ENCODE peak calls at places on chromosomes 6 and 20, in ten cellular contexts. K is transverse colon, P is stomach, B is upper lobe of left lung, U is HepG2, G is H1, V is GM12878, C is suprapubic skin, A is SK-N-SH, Y is esophagus muscularis mucosa. X is an unnamed sample.

GRCh38 chr20:12086359-12086758 is 168.7 kb downstream of the BTBD3 start:
- DNase-seq in A (no peak), B (no peak), U (no peak), G (no peak), P (no peak), C (no peak), V (no peak), Y (no peak), K (no peak), X (no peak)

GRCh38 chr20:25032065-25032477 is 25.9 kb downstream of the ACSS1 start:
- DNase-seq in G (no peak), C (no peak), V (no peak), P (no peak), Y (no peak), B (no peak), A (no peak), K (no peak), U (no peak), X (no peak)

GRCh38 chr6:31627690-31628287 is 7.3 kb downstream of the PRRC2A start:
- DNase-seq in B (no peak), P (no peak), G (no peak), Y (no peak), V (no peak), A (peak; percentile 19), U (no peak), C (no peak), K (no peak), X (no peak)

GRCh38 chr6:131769385-131770141 is 38.3 kb upstream of the ENPP1 start:
- DNase-seq in C (no peak), Y (no peak), P (no peak), K (no peak), G (no peak), B (no peak), V (no peak), A (no peak), U (peak; percentile 96), X (no peak)

GRCh38 chr20:52056203-52057062 is 135.1 kb downstream of the ZFP64 start:
- DNase-seq in G (no peak), B (no peak), V (no peak), A (no peak), Y (no peak), K (no peak), C (no peak), P (no peak), U (no peak), X (no peak)

GRCh38 chr20:23126281-23127061 is 40.3 kb upstream of the CD93 start:
- DNase-seq in A (no peak), K (no peak), P (no peak), G (no peak), V (no peak), C (no peak), B (peak; percentile 45), Y (no peak), U (no peak), X (peak; percentile 63)

GRCh38 chr20:50283922-50284810 is 93.5 kb downstream of the CEBPB start:
- DNase-seq in P (peak; percentile 79), B (peak; percentile 94), A (no peak), U (peak; percentile 58), K (peak; percentile 48), C (no peak), G (no peak), V (no peak), Y (no peak), X (peak; percentile 76)

GRCh38 chr6:7189101-7189721 is 81.5 kb downstream of the RREB1 start:
- DNase-seq in A (no peak), Y (no peak), V (no peak), U (no peak), G (no peak), K (no peak), C (no peak), P (no peak), B (no peak), X (no peak)

GRCh38 chr20:23063573-23063972 is 14.1 kb upstream of the THBD start:
- DNase-seq in P (no peak), A (no peak), K (no peak), V (no peak), Y (no peak), C (no peak), G (no peak), B (no peak), U (no peak), X (no peak)

GRCh38 chr6:35299674-35300073 is 2.1 kb downstream of the DEF6 start:
- DNase-seq in A (no peak), Y (no peak), U (no peak), C (peak; percentile 67), B (peak; percentile 62), V (no peak), K (peak; percentile 64), P (no peak), G (no peak), X (peak; percentile 68)

GRCh38 chr6:137493218-137494038 is 766 bp downstream of the OLIG3 start:
- DNase-seq in U (no peak), K (no peak), Y (peak; percentile 90), C (no peak), B (no peak), G (no peak), V (no peak), P (no peak), A (no peak), X (no peak)

GRCh38 chr20:62860924-62861691 is 514 bp downstream of the TCFL5 start:
- DNase-seq in Y (no peak), A (peak; percentile 73), V (no peak), G (no peak), C (peak; percentile 68), U (no peak), P (no peak), K (no peak), B (no peak), X (no peak)

GRCh38 chr20:4099905-4100675 is 84.7 kb upstream of the RNF24 start:
- DNase-seq in P (no peak), V (no peak), A (no peak), C (no peak), U (no peak), G (no peak), Y (no peak), B (no peak), K (no peak), X (no peak)

GRCh38 chr6:18155864-18156396 is 708 bp downstream of the KDM1B start:
- DNase-seq in U (peak; percentile 85), G (peak; percentile 60), K (peak; percentile 82), V (peak; percentile 55), P (peak; percentile 82), Y (peak; percentile 93), B (peak; percentile 94), C (peak; percentile 84), A (peak; percentile 57), X (peak; percentile 78)

GRCh38 chr6:104332407-104332806 is 527.3 kb downstream of the HACE1 start:
- DNase-seq in G (no peak), A (no peak), C (no peak), V (no peak), P (no peak), Y (no peak), U (no peak), K (no peak), B (no peak), X (no peak)

GRCh38 chr6:84086545-84087429 is 53.2 kb downstream of the MRAP2 start:
- DNase-seq in U (peak; percentile 42), C (no peak), G (no peak), P (no peak), B (no peak), Y (no peak), K (no peak), V (no peak), A (no peak), X (no peak)

DNA sequence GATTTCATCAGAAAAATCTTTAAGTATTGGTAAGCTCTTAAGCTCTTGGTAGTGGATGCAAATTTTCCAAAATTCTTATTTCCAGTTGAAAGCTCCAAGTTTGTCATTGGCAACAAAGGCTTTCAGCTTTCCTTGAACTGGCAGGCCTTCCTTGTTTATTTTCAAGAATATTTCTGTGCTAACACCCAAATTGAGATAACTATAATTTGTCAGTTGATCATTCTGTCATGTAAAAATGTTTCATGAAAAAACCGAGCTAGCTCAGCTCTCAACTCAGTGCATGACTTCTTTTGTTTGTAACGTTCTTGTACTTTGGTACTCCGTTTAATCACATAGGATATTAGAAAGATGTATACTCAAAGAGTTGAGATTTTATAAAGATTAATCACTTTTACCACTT is 38.9 kb upstream of the CALHM6 start:
- DNase-seq in V (no peak), Y (no peak), C (no peak), B (no peak), U (no peak), A (no peak), P (no peak), K (no peak), G (no peak), X (no peak)
- TF ChIP-seq POLR2AphosphoS5 in V (no peak), Y (no peak), C (no peak), B (no peak), U (no peak), A (no peak), P (no peak), K (no peak), G (no peak), X (no peak)

DNA sequence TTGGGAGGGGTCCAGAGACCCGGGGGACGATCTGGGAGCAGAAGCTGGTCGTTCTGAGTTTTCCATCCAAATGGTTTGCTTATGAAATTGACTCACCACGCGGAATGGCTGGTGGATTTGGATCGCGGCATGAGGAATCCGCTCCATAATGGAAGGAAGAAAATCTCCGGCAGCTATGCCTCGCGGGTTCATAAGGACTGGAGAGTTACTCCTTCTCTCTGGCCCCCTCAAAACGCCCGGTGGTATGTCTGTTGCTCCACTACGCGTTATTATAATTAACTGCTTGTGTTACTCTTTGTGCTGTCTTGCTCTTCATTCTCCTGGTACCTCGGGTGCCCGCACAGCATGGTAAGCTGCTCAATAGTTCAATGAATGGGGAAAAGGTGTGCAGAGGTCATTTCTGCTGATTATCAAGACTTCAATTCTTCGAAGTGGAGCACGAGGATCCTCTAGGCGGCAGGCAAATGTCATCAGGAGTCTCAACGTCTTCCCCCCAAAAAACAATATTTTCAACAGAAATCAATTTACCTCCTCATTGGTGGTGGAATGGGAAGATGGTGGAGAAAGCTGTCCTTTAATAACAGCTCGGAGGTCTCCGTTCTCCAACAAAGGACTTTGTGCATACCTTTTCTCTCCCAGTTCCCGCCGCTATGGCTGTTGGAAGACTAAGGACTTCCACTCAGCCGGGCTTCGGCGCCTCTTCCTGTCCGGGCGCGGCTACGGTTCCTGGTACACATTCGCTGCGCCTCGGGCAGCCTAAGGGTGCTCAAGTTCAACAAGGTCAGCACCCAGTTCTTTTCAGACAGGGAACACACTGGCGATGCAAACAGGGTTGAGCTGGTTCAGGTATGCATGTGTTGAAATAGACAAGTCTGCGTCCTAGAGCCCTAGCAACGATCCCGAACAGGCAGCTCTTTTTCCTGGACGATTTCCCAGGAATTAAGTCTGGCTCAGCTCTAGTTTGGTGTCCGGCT is 9.2 kb upstream of the PRSS16 start:
- DNase-seq in Y (no peak), G (no peak), K (no peak), B (peak; percentile 32), U (no peak), C (no peak), P (no peak), A (no peak), V (no peak), X (no peak)
- TF ChIP-seq EP300 in Y (no peak), G (no peak), K (no peak), B (no peak), U (no peak), C (no peak), P (no peak), A (no peak), V (no peak), X (no peak)

GRCh38 chr6:29886686-29887085 is 55.6 kb upstream of the HLA-A start:
- DNase-seq in A (no peak), P (no peak), B (no peak), V (no peak), Y (no peak), U (no peak), K (no peak), C (no peak), G (no peak), X (no peak)
- H3K4me3 ChIP-seq in A (no peak overlapping the region), P (peak overlapping the region; percentile 66), B (peak overlapping the region; percentile 56), V (peak overlapping the region; percentile 86), Y (no peak overlapping the region), U (peak overlapping the region; percentile 65), K (no peak overlapping the region), C (no peak overlapping the region), G (no peak overlapping the region), X (peak overlapping the region; percentile 56)

GRCh38 chr6:140970485-140970884 is 1162.2 kb upstream of the GJE1 start:
- DNase-seq in V (no peak), P (no peak), B (no peak), G (no peak), A (no peak), Y (no peak), K (no peak), U (no peak), C (no peak), X (no peak)
- TF ChIP-seq POLR2AphosphoS5 in V (no peak), P (no peak), B (no peak), G (no peak), A (no peak), Y (no peak), K (peak; percentile 17), U (no peak), C (no peak), X (peak; percentile 18)

X was measured in sigmoid colon.